ENCODE peak calls at places on chromosomes 7 and 10, in five cellular contexts. M is activated T-helper 1 cell treated with anti-CD3 and anti-CD28 coated beads, Interleukin-2, amount 50 U/mL, for 16 hours; G is HFF-Myc; E is frontal cortex; L is T-helper 2 cell. I is an unnamed sample.

GRCh38 chr7:30750574-30751256 is 1.2 kb upstream of the INMT start:
- DNase-seq in M (no peak), G (peak), E (no peak), L (no peak), I (peak)

GRCh38 chr10:43420369-43421200 is 11.6 kb upstream of the HNRNPF start:
- DNase-seq in M (peak), G (peak), E (peak), L (peak), I (peak)

GRCh38 chr10:75137533-75138438 is 26.3 kb downstream of the SAMD8 start:
- DNase-seq in M (no peak), G (peak), E (no peak), L (no peak), I (no peak)

GRCh38 chr7:146321301-146321700 is 204.7 kb downstream of the CNTNAP2 start:
- DNase-seq in M (no peak), G (no peak), E (no peak), L (no peak), I (no peak)

GRCh38 chr10:28532509-28533314 is at the start of gene WAC:
- DNase-seq in M (peak), G (peak), E (peak), L (peak), I (peak)

GRCh38 chr7:140605337-140605736 is 35.3 kb downstream of the DENND2A start:
- DNase-seq in M (no peak), G (no peak), E (no peak), L (no peak), I (no peak)

GRCh38 chr10:110850990-110851389 is 20.7 kb upstream of the PDCD4 start:
- DNase-seq in M (no peak), G (no peak), E (no peak), L (no peak), I (no peak)

GRCh38 chr10:123154943-123155505 is 822 bp downstream of the BUB3 start:
- DNase-seq in M (no peak), G (peak), E (no peak), L (no peak), I (no peak)

GRCh38 chr7:36651404-36651803 is 72.9 kb downstream of the AOAH start:
- DNase-seq in M (no peak), G (no peak), E (no peak), L (no peak), I (no peak)

GRCh38 chr10:61452655-61453641 is at the start of gene TMEM26:
- DNase-seq in M (no peak), G (no peak), E (peak), L (no peak), I (no peak)

GRCh38 chr7:2405601-2406345 is 2.4 kb downstream of the CHST12 start:
- DNase-seq in M (no peak), G (no peak), E (no peak), L (peak), I (no peak)

GRCh38 chr7:95250591-95250990 is 73.7 kb downstream of the PON1 start:
- DNase-seq in M (no peak), G (no peak), E (no peak), L (no peak), I (no peak)

GRCh38 chr10:99976886-99977391 is 32.8 kb downstream of the DNMBP start:
- DNase-seq in M (no peak), G (peak), E (peak), L (no peak), I (no peak)

GRCh38 chr10:11742009-11742778 is at the start of gene ECHDC3:
- DNase-seq in M (no peak), G (no peak), E (peak), L (peak), I (no peak)

GRCh38 chr7:28647076-28647421 is 234.7 kb downstream of the CREB5 start:
- DNase-seq in M (no peak), G (no peak), E (no peak), L (no peak), I (no peak)

GRCh38 chr7:34036069-34036920 is 131.0 kb downstream of the BMPER start:
- DNase-seq in M (no peak), G (no peak), E (no peak), L (no peak), I (no peak)

GRCh38 chr10:33421789-33422188 is 87.3 kb upstream of the NRP1 start:
- DNase-seq in M (no peak), G (no peak), E (no peak), L (no peak), I (no peak)

GRCh38 chr10:131444286-131444685 is 132.8 kb upstream of the TCERG1L start:
- DNase-seq in M (no peak), G (no peak), E (no peak), L (no peak), I (no peak)

GRCh38 chr7:128020161-128020560 is 11.1 kb downstream of the LRRC4 start:
- DNase-seq in M (no peak), G (no peak), E (no peak), L (no peak), I (no peak)

GRCh38 chr7:116782177-116782711 is 80.1 kb upstream of the CAPZA2 start:
- DNase-seq in M (no peak), G (no peak), E (no peak), L (no peak), I (no peak)

GRCh38 chr7:157468221-157469111 is 131.7 kb downstream of the DNAJB6 start:
- DNase-seq in M (no peak), G (no peak), E (no peak), L (no peak), I (no peak)

GRCh38 chr7:89605362-89605761 is 548.9 kb upstream of the STEAP1 start:
- DNase-seq in M (no peak), G (no peak), E (no peak), L (no peak), I (no peak)

GRCh38 chr10:110408943-110409342 is 88.8 kb upstream of the DUSP5 start:
- DNase-seq in M (no peak), G (no peak), E (no peak), L (no peak), I (no peak)

GRCh38 chr10:92753865-92754264 is 64.1 kb downstream of the HHEX start:
- DNase-seq in M (no peak), G (no peak), E (no peak), L (no peak), I (no peak)

GRCh38 chr7:83599131-83599530 is 49.8 kb downstream of the SEMA3E start:
- DNase-seq in M (no peak), G (no peak), E (no peak), L (no peak), I (no peak)

GRCh38 chr7:39623312-39624201 is at the start of gene RALA:
- DNase-seq in M (peak), G (peak), E (peak), L (peak), I (peak)

GRCh38 chr10:49353895-49354566 is 41.9 kb downstream of the DRGX start:
- DNase-seq in M (no peak), G (no peak), E (no peak), L (no peak), I (no peak)

GRCh38 chr7:128075536-128076095 is 44.4 kb upstream of the LRRC4 start:
- DNase-seq in M (no peak), G (no peak), E (peak), L (no peak), I (no peak)

GRCh38 chr7:82131224-82131623 is 312.4 kb downstream of the CACNA2D1 start:
- DNase-seq in M (no peak), G (peak), E (no peak), L (no peak), I (no peak)

GRCh38 chr7:33248663-33249062 is 119.3 kb downstream of the BBS9 start:
- DNase-seq in M (no peak), G (no peak), E (no peak), L (no peak), I (no peak)

GRCh38 chr7:86995814-86996213 is 63.6 kb downstream of the ELAPOR2 start:
- DNase-seq in M (no peak), G (no peak), E (no peak), L (no peak), I (no peak)

GRCh38 chr10:47059606-47060311 is 148.5 kb downstream of the PTPN20 start:
- DNase-seq in M (no peak), G (no peak), E (no peak), L (no peak), I (no peak)

GRCh38 chr7:70647801-70648491 is 484.0 kb upstream of the GALNT17 start:
- DNase-seq in M (peak), G (peak), E (no peak), L (peak), I (no peak)

GRCh38 chr10:62183442-62183841 is 85.2 kb downstream of the RTKN2 start:
- DNase-seq in M (no peak), G (no peak), E (no peak), L (peak), I (no peak)

GRCh38 chr7:158051372-158051760 is 536.3 kb downstream of the PTPRN2 start:
- DNase-seq in M (no peak), G (no peak), E (no peak), L (no peak), I (no peak)

GRCh38 chr10:129897851-129898463 is 66.1 kb downstream of the EBF3 start:
- DNase-seq in M (no peak), G (no peak), E (no peak), L (no peak), I (no peak)

GRCh38 chr10:78552261-78552811 is 516.4 kb upstream of the ZMIZ1 start:
- DNase-seq in M (no peak), G (no peak), E (peak), L (no peak), I (no peak)

I was measured in NCI-H1694.